ENCODE peak calls at places on chromosomes 4 and X, in eight cellular contexts. X is heart left ventricle, A is nephron progenitor cell, R is RWPE1, V is left lung, L is HCT116, F is psoas muscle, I is mammary epithelial cell. Y is an unnamed sample.

GRCh38 chr4:183596056-183596757 is 62.8 kb downstream of the RWDD4 start:
- DNase-seq in X (no peak), A (no peak), R (no peak), V (no peak), L (no peak), F (no peak), I (peak; percentile 12), Y (no peak)

GRCh38 chr4:22170353-22170752 is 221.8 kb upstream of the KCNIP4 start:
- DNase-seq in X (no peak), A (no peak), R (peak; percentile 41), V (no peak), L (no peak), F (no peak), I (peak; percentile 88), Y (no peak)

GRCh38 chr4:152936446-152937279 is 540 bp downstream of the FHDC1 start:
- DNase-seq in X (peak; percentile 62), A (peak; percentile 59), R (peak; percentile 44), V (peak; percentile 85), L (no peak), F (peak; percentile 57), I (peak; percentile 56), Y (peak; percentile 9)

GRCh38 chr4:113553082-113553481 is 208.5 kb downstream of the CAMK2D start:
- DNase-seq in X (no peak), A (no peak), R (no peak), V (no peak), L (no peak), F (no peak), I (peak; percentile 30), Y (no peak)

GRCh38 chr4:154719087-154719486 is 24.7 kb upstream of the LRAT start:
- DNase-seq in X (no peak), A (no peak), R (peak; percentile 69), V (no peak), L (peak; percentile 51), F (no peak), I (peak; percentile 90), Y (no peak)

GRCh38 chrX:68288127-68288526 is 145.2 kb downstream of the OPHN1 start:
- DNase-seq in X (no peak), A (no peak), R (no peak), V (no peak), L (no peak), F (no peak), I (no peak), Y (no peak)

GRCh38 chrX:108139303-108139702 is 47.7 kb downstream of the ATG4A start:
- DNase-seq in X (no peak), A (no peak), R (no peak), V (no peak), L (no peak), F (no peak), I (no peak), Y (peak; percentile 23)

GRCh38 chr4:88062843-88063242 is 55.4 kb downstream of the PKD2 start:
- DNase-seq in X (no peak), A (no peak), R (no peak), V (no peak), L (no peak), F (no peak), I (no peak), Y (no peak)

GRCh38 chrX:46686003-46686645 is 72.8 kb downstream of the SLC9A7 start:
- DNase-seq in X (no peak), A (peak; percentile 38), R (no peak), V (no peak), L (peak; percentile 12), F (no peak), I (peak; percentile 24), Y (peak; percentile 5)

GRCh38 chr4:166527500-166527899 is 654.5 kb downstream of the TLL1 start:
- DNase-seq in X (no peak), A (no peak), R (no peak), V (no peak), L (no peak), F (no peak), I (peak; percentile 3), Y (peak; percentile 36)

GRCh38 chr4:125432078-125432477 is 117.3 kb downstream of the FAT4 start:
- DNase-seq in X (no peak), A (peak; percentile 11), R (no peak), V (no peak), L (peak; percentile 1), F (no peak), I (no peak), Y (peak; percentile 12)

GRCh38 chrX:17608898-17609297 is 128.4 kb upstream of the SCML1 start:
- DNase-seq in X (no peak), A (no peak), R (no peak), V (no peak), L (no peak), F (no peak), I (no peak), Y (no peak)

GRCh38 chrX:40153335-40154221 is 55.8 kb upstream of the BCOR start:
- DNase-seq in X (peak; percentile 70), A (peak; percentile 54), R (no peak), V (peak; percentile 86), L (no peak), F (peak; percentile 70), I (no peak), Y (no peak)

GRCh38 chrX:30910124-30910860 is 21.2 kb upstream of the TAB3 start:
- DNase-seq in X (no peak), A (no peak), R (no peak), V (no peak), L (no peak), F (no peak), I (no peak), Y (no peak)

GRCh38 chrX:146863566-146863965 is 49.0 kb upstream of the CXorf51A start:
- DNase-seq in X (no peak), A (no peak), R (no peak), V (no peak), L (no peak), F (no peak), I (peak; percentile 0), Y (no peak)

GRCh38 chr4:124526760-124527159 is 185.8 kb downstream of the ANKRD50 start:
- DNase-seq in X (no peak), A (no peak), R (no peak), V (no peak), L (no peak), F (no peak), I (no peak), Y (no peak)

GRCh38 chrX:96707829-96708228 is 23.2 kb downstream of the DIAPH2 start:
- DNase-seq in X (no peak), A (no peak), R (no peak), V (no peak), L (no peak), F (no peak), I (no peak), Y (no peak)

GRCh38 chr4:15144249-15144966 is 142.1 kb downstream of the CPEB2 start:
- DNase-seq in X (no peak), A (no peak), R (no peak), V (no peak), L (no peak), F (no peak), I (no peak), Y (no peak)

DNA sequence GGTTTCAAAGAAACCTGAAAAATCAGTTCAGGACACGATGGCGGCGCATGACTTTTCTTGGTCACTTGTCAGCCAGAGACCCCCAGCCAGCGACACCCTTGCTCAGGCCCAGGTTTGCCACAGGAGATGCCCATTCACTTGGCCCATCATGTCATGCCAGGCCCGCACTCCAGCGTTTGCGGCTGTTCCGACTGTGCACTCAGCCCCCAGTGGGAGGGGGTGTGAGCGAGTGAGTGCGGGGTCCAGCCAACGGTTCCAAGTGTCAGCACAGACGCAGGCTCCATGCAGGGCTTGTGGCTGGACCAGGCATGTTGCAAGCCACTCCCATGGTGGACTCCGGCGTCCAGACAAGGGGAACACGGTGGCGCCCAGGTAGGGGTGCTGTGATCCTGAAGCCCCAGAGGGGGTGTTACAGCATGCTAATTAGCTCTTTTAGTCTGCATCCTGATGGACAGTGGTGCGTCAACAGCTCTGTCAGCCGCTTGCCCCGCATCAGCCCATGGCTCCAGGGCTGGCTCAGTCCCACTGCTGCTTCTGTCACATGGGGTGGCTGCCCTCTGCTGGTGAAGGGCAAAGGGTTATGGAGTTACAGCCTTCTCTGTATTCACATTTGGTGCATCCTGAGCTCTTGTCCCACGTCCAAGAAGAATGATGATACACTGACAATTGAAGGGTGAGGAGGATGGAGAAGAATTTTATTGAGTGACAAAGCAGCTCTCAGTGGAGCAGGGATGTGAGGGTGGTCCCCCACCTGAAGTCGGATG is 3.7 kb upstream of the MAEA start:
- DNase-seq in X (no peak), A (no peak), R (no peak), V (no peak), L (no peak), F (no peak), I (no peak), Y (peak; percentile 10)
- TF ChIP-seq CTCF in X (no peak), A (no peak), R (no peak), V (no peak), L (peak; percentile 9), F (no peak), I (peak; percentile 45), Y (peak; percentile 64)

GRCh38 chrX:138775501-138775900 is 64.0 kb upstream of the FGF13 start:
- DNase-seq in X (no peak), A (no peak), R (peak; percentile 7), V (no peak), L (no peak), F (no peak), I (peak; percentile 25), Y (peak; percentile 13)

DNA sequence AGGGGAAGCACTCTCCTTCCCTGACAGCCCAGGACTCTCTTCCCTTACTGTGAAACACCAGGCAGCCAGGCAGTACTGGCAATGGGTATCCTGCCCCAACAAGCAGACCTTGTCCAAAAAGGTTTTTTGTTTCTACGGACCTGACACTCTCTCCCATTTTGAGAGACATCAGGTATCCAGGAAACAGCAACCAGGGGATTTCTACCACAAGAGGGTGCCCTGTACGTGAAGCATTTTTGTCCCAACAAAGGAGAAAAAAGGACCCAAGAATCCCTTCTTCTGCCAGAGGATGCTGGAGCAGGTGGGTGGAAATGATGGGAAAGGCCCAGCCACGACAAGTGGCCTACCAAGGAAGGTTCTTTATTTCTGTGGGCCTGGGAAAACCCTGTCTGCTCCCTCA is 65.7 kb upstream of the FGF13 start:
- DNase-seq in X (no peak), A (no peak), R (no peak), V (no peak), L (no peak), F (no peak), I (no peak), Y (no peak)
- TF ChIP-seq CTCF in X (no peak), A (no peak), R (no peak), V (no peak), L (no peak), F (no peak), I (peak; percentile 26), Y (peak; percentile 18)

GRCh38 chr4:36420111-36420679 is 138.8 kb downstream of the DTHD1 start:
- DNase-seq in X (peak; percentile 56), A (no peak), R (no peak), V (peak; percentile 35), L (no peak), F (no peak), I (no peak), Y (no peak)

GRCh38 chr4:36411338-36411737 is 129.9 kb downstream of the DTHD1 start:
- DNase-seq in X (no peak), A (no peak), R (no peak), V (no peak), L (no peak), F (no peak), I (no peak), Y (no peak)

GRCh38 chr4:36414248-36414647 is 132.8 kb downstream of the DTHD1 start:
- DNase-seq in X (no peak), A (no peak), R (peak; percentile 15), V (no peak), L (no peak), F (no peak), I (no peak), Y (no peak)
- TF ChIP-seq CTCF in X (peak; percentile 30), A (peak; percentile 30), R (peak; percentile 31), V (no peak), L (peak; percentile 35), F (no peak), I (peak; percentile 55), Y (peak; percentile 25)

GRCh38 chrX:148133099-148133725 is 152.1 kb downstream of the FMR1NB start:
- DNase-seq in X (no peak), A (peak; percentile 4), R (no peak), V (no peak), L (no peak), F (no peak), I (peak; percentile 1), Y (no peak)
- TF ChIP-seq CTCF in X (no peak), A (no peak), R (no peak), V (no peak), L (no peak), F (no peak), I (peak; percentile 13), Y (no peak)

Y was measured in HFFc6.